ENCODE peak calls at places on chromosomes 7 and 10, in five cellular contexts. One of them, this sample, is unnamed.
A peak's percentile ranks its signal among the peaks of the same experiment; 100 is the strongest.

GRCh38 chr7:94332571-94332970 is 62.1 kb upstream of the COL1A2 start:
- DNase-seq in effector CD8-positive, alpha-beta T cell: no peak
- DNase-seq in activated CD8-positive, alpha-beta memory T cell treated with anti-CD3 and anti-CD28 coated beads, Interleukin-2, amount 50 U/mL, for 48 hours: no peak
- DNase-seq in C1 segment of cervical spinal cord: no peak
- DNase-seq in neural crest cell: no peak
- DNase-seq in this sample: no peak

GRCh38 chr10:459743-460142 is 229.7 kb downstream of the DIP2C start:
- DNase-seq in effector CD8-positive, alpha-beta T cell: no peak
- DNase-seq in activated CD8-positive, alpha-beta memory T cell treated with anti-CD3 and anti-CD28 coated beads, Interleukin-2, amount 50 U/mL, for 48 hours: no peak
- DNase-seq in C1 segment of cervical spinal cord: no peak
- DNase-seq in neural crest cell: no peak
- DNase-seq in this sample: no peak

GRCh38 chr10:49758249-49758930 is 3.7 kb downstream of the OGDHL start:
- DNase-seq in effector CD8-positive, alpha-beta T cell: no peak
- DNase-seq in activated CD8-positive, alpha-beta memory T cell treated with anti-CD3 and anti-CD28 coated beads, Interleukin-2, amount 50 U/mL, for 48 hours: no peak
- DNase-seq in C1 segment of cervical spinal cord: no peak
- DNase-seq in neural crest cell: no peak
- DNase-seq in this sample: no peak

GRCh38 chr7:129804301-129805085 is 148.3 kb downstream of the UBE2H start:
- DNase-seq in effector CD8-positive, alpha-beta T cell: no peak
- DNase-seq in activated CD8-positive, alpha-beta memory T cell treated with anti-CD3 and anti-CD28 coated beads, Interleukin-2, amount 50 U/mL, for 48 hours: no peak
- DNase-seq in C1 segment of cervical spinal cord: no peak
- DNase-seq in neural crest cell: no peak
- DNase-seq in this sample: no peak

GRCh38 chr10:34017281-34017680 is 682.8 kb upstream of the NRP1 start:
- DNase-seq in effector CD8-positive, alpha-beta T cell: no peak
- DNase-seq in activated CD8-positive, alpha-beta memory T cell treated with anti-CD3 and anti-CD28 coated beads, Interleukin-2, amount 50 U/mL, for 48 hours: no peak
- DNase-seq in C1 segment of cervical spinal cord: no peak
- DNase-seq in neural crest cell: no peak
- DNase-seq in this sample: no peak

GRCh38 chr7:136150311-136150710 is 173.2 kb upstream of the MTPN start:
- DNase-seq in effector CD8-positive, alpha-beta T cell: no peak
- DNase-seq in activated CD8-positive, alpha-beta memory T cell treated with anti-CD3 and anti-CD28 coated beads, Interleukin-2, amount 50 U/mL, for 48 hours: no peak
- DNase-seq in C1 segment of cervical spinal cord: no peak
- DNase-seq in neural crest cell: no peak
- DNase-seq in this sample: no peak

GRCh38 chr7:261341-262250 is 28.4 kb upstream of the FOXL3 start:
- DNase-seq in effector CD8-positive, alpha-beta T cell: no peak
- DNase-seq in activated CD8-positive, alpha-beta memory T cell treated with anti-CD3 and anti-CD28 coated beads, Interleukin-2, amount 50 U/mL, for 48 hours: no peak
- DNase-seq in C1 segment of cervical spinal cord: no peak
- DNase-seq in neural crest cell: no peak
- DNase-seq in this sample: no peak

GRCh38 chr10:7293378-7293920 is 117.4 kb downstream of the SFMBT2 start:
- DNase-seq in effector CD8-positive, alpha-beta T cell: no peak
- DNase-seq in activated CD8-positive, alpha-beta memory T cell treated with anti-CD3 and anti-CD28 coated beads, Interleukin-2, amount 50 U/mL, for 48 hours: no peak
- DNase-seq in C1 segment of cervical spinal cord: no peak
- DNase-seq in neural crest cell: no peak
- DNase-seq in this sample: no peak

GRCh38 chr7:154910125-154910524 is 92.8 kb downstream of the PAXIP1 start:
- DNase-seq in effector CD8-positive, alpha-beta T cell: no peak
- DNase-seq in activated CD8-positive, alpha-beta memory T cell treated with anti-CD3 and anti-CD28 coated beads, Interleukin-2, amount 50 U/mL, for 48 hours: no peak
- DNase-seq in C1 segment of cervical spinal cord: no peak
- DNase-seq in neural crest cell: no peak
- DNase-seq in this sample: no peak

GRCh38 chr10:77290528-77291155 is 347.0 kb downstream of the KCNMA1 start:
- DNase-seq in effector CD8-positive, alpha-beta T cell: no peak
- DNase-seq in activated CD8-positive, alpha-beta memory T cell treated with anti-CD3 and anti-CD28 coated beads, Interleukin-2, amount 50 U/mL, for 48 hours: no peak
- DNase-seq in C1 segment of cervical spinal cord: no peak
- DNase-seq in neural crest cell: no peak
- DNase-seq in this sample: no peak

GRCh38 chr10:69413221-69413865 is 3.4 kb downstream of the TACR2 start:
- DNase-seq in effector CD8-positive, alpha-beta T cell: peak; percentile 23
- DNase-seq in activated CD8-positive, alpha-beta memory T cell treated with anti-CD3 and anti-CD28 coated beads, Interleukin-2, amount 50 U/mL, for 48 hours: peak; percentile 65
- DNase-seq in C1 segment of cervical spinal cord: peak; percentile 15
- DNase-seq in neural crest cell: peak; percentile 58
- DNase-seq in this sample: peak; percentile 18

GRCh38 chr10:133090654-133091053 is 2.9 kb downstream of the ADGRA1 start:
- DNase-seq in effector CD8-positive, alpha-beta T cell: no peak
- DNase-seq in activated CD8-positive, alpha-beta memory T cell treated with anti-CD3 and anti-CD28 coated beads, Interleukin-2, amount 50 U/mL, for 48 hours: no peak
- DNase-seq in C1 segment of cervical spinal cord: no peak
- DNase-seq in neural crest cell: no peak
- DNase-seq in this sample: no peak

GRCh38 chr7:159027091-159027802 is 117.4 kb downstream of the VIPR2 start:
- DNase-seq in effector CD8-positive, alpha-beta T cell: no peak
- DNase-seq in activated CD8-positive, alpha-beta memory T cell treated with anti-CD3 and anti-CD28 coated beads, Interleukin-2, amount 50 U/mL, for 48 hours: peak; percentile 28
- DNase-seq in C1 segment of cervical spinal cord: no peak
- DNase-seq in neural crest cell: no peak
- DNase-seq in this sample: no peak

GRCh38 chr10:89171263-89171872 is 35.7 kb downstream of the CH25H start:
- DNase-seq in effector CD8-positive, alpha-beta T cell: no peak
- DNase-seq in activated CD8-positive, alpha-beta memory T cell treated with anti-CD3 and anti-CD28 coated beads, Interleukin-2, amount 50 U/mL, for 48 hours: no peak
- DNase-seq in C1 segment of cervical spinal cord: no peak
- DNase-seq in neural crest cell: no peak
- DNase-seq in this sample: no peak

GRCh38 chr10:114772496-114773196 is 48.9 kb upstream of the FHIP2A start:
- DNase-seq in effector CD8-positive, alpha-beta T cell: no peak
- DNase-seq in activated CD8-positive, alpha-beta memory T cell treated with anti-CD3 and anti-CD28 coated beads, Interleukin-2, amount 50 U/mL, for 48 hours: no peak
- DNase-seq in C1 segment of cervical spinal cord: no peak
- DNase-seq in neural crest cell: no peak
- DNase-seq in this sample: no peak

GRCh38 chr10:26448706-26449435 is 10.7 kb downstream of the APBB1IP start:
- DNase-seq in effector CD8-positive, alpha-beta T cell: peak; percentile 56
- DNase-seq in activated CD8-positive, alpha-beta memory T cell treated with anti-CD3 and anti-CD28 coated beads, Interleukin-2, amount 50 U/mL, for 48 hours: no peak
- DNase-seq in C1 segment of cervical spinal cord: no peak
- DNase-seq in neural crest cell: no peak
- DNase-seq in this sample: no peak

GRCh38 chr7:99693427-99694200 is 13.8 kb upstream of the CYP3A5 start:
- DNase-seq in effector CD8-positive, alpha-beta T cell: no peak
- DNase-seq in activated CD8-positive, alpha-beta memory T cell treated with anti-CD3 and anti-CD28 coated beads, Interleukin-2, amount 50 U/mL, for 48 hours: no peak
- DNase-seq in C1 segment of cervical spinal cord: no peak
- DNase-seq in neural crest cell: peak; percentile 8
- DNase-seq in this sample: no peak

GRCh38 chr10:100828744-100829102 is 83.3 kb downstream of the PAX2 start:
- DNase-seq in effector CD8-positive, alpha-beta T cell: no peak
- DNase-seq in activated CD8-positive, alpha-beta memory T cell treated with anti-CD3 and anti-CD28 coated beads, Interleukin-2, amount 50 U/mL, for 48 hours: peak; percentile 64
- DNase-seq in C1 segment of cervical spinal cord: no peak
- DNase-seq in neural crest cell: no peak
- DNase-seq in this sample: no peak

GRCh38 chr10:118730699-118731456 is 23.9 kb downstream of the CACUL1 start:
- DNase-seq in effector CD8-positive, alpha-beta T cell: no peak
- DNase-seq in activated CD8-positive, alpha-beta memory T cell treated with anti-CD3 and anti-CD28 coated beads, Interleukin-2, amount 50 U/mL, for 48 hours: no peak
- DNase-seq in C1 segment of cervical spinal cord: no peak
- DNase-seq in neural crest cell: no peak
- DNase-seq in this sample: no peak

GRCh38 chr10:130558778-130559177 is 422.6 kb downstream of the GLRX3 start:
- DNase-seq in effector CD8-positive, alpha-beta T cell: no peak
- DNase-seq in activated CD8-positive, alpha-beta memory T cell treated with anti-CD3 and anti-CD28 coated beads, Interleukin-2, amount 50 U/mL, for 48 hours: no peak
- DNase-seq in C1 segment of cervical spinal cord: no peak
- DNase-seq in neural crest cell: no peak
- DNase-seq in this sample: no peak

GRCh38 chr7:150909192-150909591 is 56.9 kb downstream of the AOC1 start:
- DNase-seq in effector CD8-positive, alpha-beta T cell: no peak
- DNase-seq in activated CD8-positive, alpha-beta memory T cell treated with anti-CD3 and anti-CD28 coated beads, Interleukin-2, amount 50 U/mL, for 48 hours: no peak
- DNase-seq in C1 segment of cervical spinal cord: no peak
- DNase-seq in neural crest cell: no peak
- DNase-seq in this sample: no peak

GRCh38 chr7:480531-481218 is 39.0 kb downstream of the PDGFA start:
- DNase-seq in effector CD8-positive, alpha-beta T cell: no peak
- DNase-seq in activated CD8-positive, alpha-beta memory T cell treated with anti-CD3 and anti-CD28 coated beads, Interleukin-2, amount 50 U/mL, for 48 hours: no peak
- DNase-seq in C1 segment of cervical spinal cord: no peak
- DNase-seq in neural crest cell: no peak
- DNase-seq in this sample: no peak

GRCh38 chr10:114174462-114175190 is 623 bp upstream of the CCDC186 start:
- DNase-seq in effector CD8-positive, alpha-beta T cell: peak; percentile 69
- DNase-seq in activated CD8-positive, alpha-beta memory T cell treated with anti-CD3 and anti-CD28 coated beads, Interleukin-2, amount 50 U/mL, for 48 hours: no peak
- DNase-seq in C1 segment of cervical spinal cord: peak; percentile 36
- DNase-seq in neural crest cell: no peak
- DNase-seq in this sample: peak; percentile 17

GRCh38 chr7:121336579-121336978 is 7.8 kb downstream of the WNT16 start:
- DNase-seq in effector CD8-positive, alpha-beta T cell: no peak
- DNase-seq in activated CD8-positive, alpha-beta memory T cell treated with anti-CD3 and anti-CD28 coated beads, Interleukin-2, amount 50 U/mL, for 48 hours: no peak
- DNase-seq in C1 segment of cervical spinal cord: no peak
- DNase-seq in neural crest cell: no peak
- DNase-seq in this sample: no peak